ENCODE peak calls at places on chromosome 21, in ten cellular contexts. H is HCT116, L is small intestine, M is OCI-LY7, N is tibial artery, X is testis, C is transverse colon, U is heart left ventricle, O is cardiac muscle cell, Y is stomach. S is an unnamed sample. For H3K4me1, the result is how much of the 10 kb centered on the place peaks cover.

GRCh38 chr21:22575165-22575584 is 1577.0 kb downstream of the NCAM2 start:
- DNase-seq in H (no peak), L (no peak), M (peak), N (no peak), X (peak), C (no peak), U (no peak), O (peak), Y (no peak), S (no peak)

GRCh38 chr21:37139154-37139553 is 66.1 kb downstream of the TTC3 start:
- DNase-seq in H (no peak), L (no peak), M (no peak), N (no peak), X (no peak), C (no peak), U (no peak), O (no peak), Y (no peak), S (no peak)

GRCh38 chr21:39610705-39611104 is 2.0 kb upstream of the B3GALT5 start:
- DNase-seq in H (no peak), L (no peak), M (no peak), N (no peak), X (no peak), C (no peak), U (no peak), O (no peak), Y (no peak), S (no peak)

GRCh38 chr21:44735821-44736220 is 24.4 kb upstream of the TSPEAR start:
- DNase-seq in H (no peak), L (no peak), M (no peak), N (no peak), X (no peak), C (no peak), U (no peak), O (no peak), Y (no peak), S (no peak)

GRCh38 chr21:34887729-34888568 is 161.2 kb downstream of the RUNX1 start:
- DNase-seq in H (no peak), L (peak), M (peak), N (peak), X (peak), C (peak), U (peak), O (peak), Y (peak), S (peak)

GRCh38 chr21:20741445-20741844 is 256.8 kb upstream of the NCAM2 start:
- DNase-seq in H (no peak), L (no peak), M (no peak), N (no peak), X (no peak), C (no peak), U (no peak), O (no peak), Y (no peak), S (no peak)

GRCh38 chr21:38631171-38631570 is 132.9 kb upstream of the ERG start:
- DNase-seq in H (no peak), L (no peak), M (no peak), N (no peak), X (no peak), C (no peak), U (no peak), O (no peak), Y (no peak), S (no peak)

GRCh38 chr21:31580866-31581276 is 78.6 kb upstream of the SOD1 start:
- DNase-seq in H (peak), L (peak), M (peak), N (peak), X (peak), C (peak), U (peak), O (peak), Y (peak), S (peak)

GRCh38 chr21:40054403-40054802 is 187.2 kb downstream of the PCP4 start:
- DNase-seq in H (no peak), L (peak), M (no peak), N (peak), X (no peak), C (peak), U (no peak), O (no peak), Y (peak), S (no peak)

GRCh38 chr21:28220670-28221069 is 772.0 kb downstream of the LTN1 start:
- DNase-seq in H (no peak), L (no peak), M (no peak), N (no peak), X (no peak), C (no peak), U (no peak), O (no peak), Y (no peak), S (no peak)

GRCh38 chr21:28857720-28858119 is 135.0 kb downstream of the LTN1 start:
- DNase-seq in H (no peak), L (no peak), M (no peak), N (no peak), X (no peak), C (no peak), U (no peak), O (no peak), Y (no peak), S (no peak)

GRCh38 chr21:42524341-42525227 is 10.9 kb downstream of the SLC37A1 start:
- DNase-seq in H (no peak), L (peak), M (peak), N (peak), X (peak), C (peak), U (peak), O (peak), Y (peak), S (peak)

GRCh38 chr21:29315155-29315749 is 16.5 kb downstream of the BACH1 start:
- DNase-seq in H (no peak), L (no peak), M (no peak), N (no peak), X (no peak), C (no peak), U (no peak), O (no peak), Y (no peak), S (no peak)

GRCh38 chr21:37374026-37374425 is 7.5 kb downstream of the DYRK1A start:
- DNase-seq in H (no peak), L (peak), M (no peak), N (no peak), X (no peak), C (no peak), U (no peak), O (no peak), Y (no peak), S (peak)

GRCh38 chr21:32353002-32353711 is 39.7 kb downstream of the URB1 start:
- DNase-seq in H (no peak), L (no peak), M (no peak), N (no peak), X (no peak), C (no peak), U (no peak), O (no peak), Y (no peak), S (no peak)

GRCh38 chr21:29626787-29627470 is 312.9 kb downstream of the GRIK1 start:
- DNase-seq in H (no peak), L (no peak), M (no peak), N (no peak), X (no peak), C (no peak), U (no peak), O (no peak), Y (no peak), S (no peak)

GRCh38 chr21:38165466-38166213 is 91.2 kb upstream of the KCNJ15 start:
- DNase-seq in H (no peak), L (no peak), M (no peak), N (no peak), X (no peak), C (no peak), U (no peak), O (no peak), Y (no peak), S (no peak)

GRCh38 chr21:17731554-17731953 is 87.6 kb downstream of the C21orf91 start:
- DNase-seq in H (no peak), L (no peak), M (no peak), N (no peak), X (no peak), C (no peak), U (no peak), O (no peak), Y (no peak), S (no peak)

GRCh38 chr21:17506936-17507335 is 5.9 kb upstream of the CXADR start:
- DNase-seq in H (no peak), L (peak), M (no peak), N (no peak), X (no peak), C (peak), U (no peak), O (no peak), Y (peak), S (no peak)

GRCh38 chr21:9008636-9009035 is 1512.7 kb upstream of the TPTE start:
- DNase-seq in H (no peak), L (no peak), M (no peak), N (no peak), X (no peak), C (no peak), U (no peak), O (no peak), Y (no peak), S (no peak)

GRCh38 chr21:31837613-31838390 is 35.0 kb upstream of the HUNK start:
- DNase-seq in H (no peak), L (no peak), M (peak), N (no peak), X (no peak), C (no peak), U (no peak), O (no peak), Y (no peak), S (no peak)

GRCh38 chr21:42562258-42562657 is 48.6 kb downstream of the SLC37A1 start:
- DNase-seq in H (no peak), L (peak), M (peak), N (no peak), X (no peak), C (peak), U (no peak), O (no peak), Y (no peak), S (no peak)

GRCh38 chr21:34959607-34960006 is 89.5 kb downstream of the RUNX1 start:
- DNase-seq in H (no peak), L (no peak), M (no peak), N (no peak), X (no peak), C (no peak), U (no peak), O (no peak), Y (no peak), S (no peak)

GRCh38 chr21:32015740-32016139 is 142.9 kb downstream of the HUNK start:
- DNase-seq in H (no peak), L (no peak), M (no peak), N (no peak), X (no peak), C (no peak), U (no peak), O (no peak), Y (no peak), S (no peak)

GRCh38 chr21:26365849-26366248 is 195.3 kb upstream of the APP start:
- DNase-seq in H (no peak), L (no peak), M (no peak), N (no peak), X (no peak), C (no peak), U (no peak), O (no peak), Y (no peak), S (no peak)

GRCh38 chr21:29186246-29186645 is 55.8 kb downstream of the MAP3K7CL start:
- DNase-seq in H (no peak), L (no peak), M (no peak), N (no peak), X (no peak), C (no peak), U (no peak), O (no peak), Y (no peak), S (no peak)

GRCh38 chr21:34509151-34509550 is 2.9 kb downstream of the KCNE1 start:
- DNase-seq in H (no peak), L (peak), M (no peak), N (no peak), X (no peak), C (no peak), U (no peak), O (no peak), Y (no peak), S (no peak)

GRCh38 chr21:27298465-27298864 is 331.6 kb upstream of the ADAMTS5 start:
- DNase-seq in H (no peak), L (no peak), M (no peak), N (no peak), X (peak), C (no peak), U (no peak), O (no peak), Y (no peak), S (no peak)

DNA sequence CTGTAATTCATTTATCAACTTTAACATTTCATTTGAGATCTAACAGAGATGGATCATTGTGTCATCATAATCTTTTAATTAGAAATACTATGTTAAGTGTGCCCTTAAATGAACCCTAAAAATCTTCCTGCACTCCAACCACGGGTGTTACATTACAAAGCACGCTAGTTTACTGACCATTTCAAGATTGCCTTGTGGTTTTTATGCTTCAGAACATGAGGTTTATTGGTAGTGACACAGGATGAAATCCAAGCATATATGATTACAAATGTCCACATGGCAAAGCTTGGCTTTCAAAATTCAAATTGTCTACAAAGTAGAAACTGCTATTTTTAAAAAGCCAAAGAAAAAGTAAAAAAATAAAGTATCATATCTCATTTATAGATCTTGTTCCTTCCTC is 190.4 kb upstream of the USP25 start:
- DNase-seq in H (no peak), L (no peak), M (no peak), N (no peak), X (no peak), C (no peak), U (no peak), O (no peak), Y (no peak), S (no peak)
- H3K4me1 ChIP-seq in H (under half), L (under half), M (under half), N (under half), X (under half), C (under half), U (under half), O (under half), Y (under half), S (under half)

DNA sequence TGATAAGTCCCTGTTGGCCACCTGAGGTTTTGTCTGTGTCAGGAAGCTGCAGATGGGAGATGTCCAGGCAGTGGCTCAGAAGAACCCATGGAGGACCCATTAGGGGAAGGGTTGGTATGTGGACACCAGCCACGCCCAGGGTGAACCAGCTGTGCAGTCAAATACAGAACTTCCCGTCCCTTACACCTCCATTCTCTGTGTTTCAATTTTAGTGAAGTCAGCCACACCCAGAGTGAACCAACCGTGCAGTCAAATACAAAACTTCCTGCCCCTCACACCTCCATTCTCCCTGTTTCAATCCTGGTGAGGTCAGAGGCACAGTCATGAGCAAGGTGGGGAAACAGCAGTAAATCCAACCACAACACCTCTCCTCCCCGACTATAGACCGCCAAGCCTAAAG is 27.4 kb downstream of the BACE2 start:
- DNase-seq in H (no peak), L (no peak), M (no peak), N (no peak), X (no peak), C (no peak), U (no peak), O (no peak), Y (no peak), S (no peak)
- H3K27ac ChIP-seq in H (no peak), L (no peak), M (no peak), N (no peak), X (no peak), C (no peak), U (no peak), O (no peak), Y (no peak), S (no peak)

GRCh38 chr21:16086121-16086520 is 356.3 kb downstream of the USP25 start:
- DNase-seq in H (no peak), L (no peak), M (no peak), N (no peak), X (no peak), C (no peak), U (no peak), O (no peak), Y (no peak), S (no peak)

GRCh38 chr21:16087523-16087922 is 357.7 kb downstream of the USP25 start:
- DNase-seq in H (no peak), L (no peak), M (no peak), N (no peak), X (no peak), C (no peak), U (no peak), O (no peak), Y (no peak), S (no peak)

GRCh38 chr21:16084776-16085364 is 355.1 kb downstream of the USP25 start:
- DNase-seq in H (no peak), L (no peak), M (no peak), N (peak), X (peak), C (no peak), U (peak), O (no peak), Y (no peak), S (no peak)

GRCh38 chr21:16086936-16087335 is 357.2 kb downstream of the USP25 start:
- DNase-seq in H (no peak), L (no peak), M (no peak), N (no peak), X (no peak), C (no peak), U (no peak), O (peak), Y (no peak), S (no peak)

DNA sequence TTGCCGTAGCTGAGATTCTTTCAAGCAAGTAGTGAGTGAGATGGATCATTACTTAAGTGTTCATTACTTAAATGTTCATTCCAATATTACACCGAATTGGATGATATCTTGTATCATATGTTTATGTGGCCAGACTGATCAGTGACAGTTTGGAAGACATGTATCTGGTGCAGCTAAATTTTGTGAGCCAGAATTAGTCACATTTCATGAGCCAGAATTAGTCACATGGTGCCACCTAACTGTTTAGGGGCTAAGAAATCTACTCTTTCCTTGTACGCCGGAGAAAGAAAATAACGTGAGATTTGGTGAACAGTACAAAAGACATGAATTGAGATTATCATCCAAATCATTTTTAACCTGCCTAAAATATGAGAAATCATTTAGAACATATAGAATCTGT is 355.7 kb downstream of the USP25 start:
- DNase-seq in H (no peak), L (no peak), M (no peak), N (no peak), X (no peak), C (no peak), U (no peak), O (no peak), Y (no peak), S (no peak)
- H3K4me3 ChIP-seq in H (no peak), L (no peak), M (no peak), N (no peak), X (no peak), C (no peak), U (no peak), O (no peak), Y (no peak), S (no peak)

DNA sequence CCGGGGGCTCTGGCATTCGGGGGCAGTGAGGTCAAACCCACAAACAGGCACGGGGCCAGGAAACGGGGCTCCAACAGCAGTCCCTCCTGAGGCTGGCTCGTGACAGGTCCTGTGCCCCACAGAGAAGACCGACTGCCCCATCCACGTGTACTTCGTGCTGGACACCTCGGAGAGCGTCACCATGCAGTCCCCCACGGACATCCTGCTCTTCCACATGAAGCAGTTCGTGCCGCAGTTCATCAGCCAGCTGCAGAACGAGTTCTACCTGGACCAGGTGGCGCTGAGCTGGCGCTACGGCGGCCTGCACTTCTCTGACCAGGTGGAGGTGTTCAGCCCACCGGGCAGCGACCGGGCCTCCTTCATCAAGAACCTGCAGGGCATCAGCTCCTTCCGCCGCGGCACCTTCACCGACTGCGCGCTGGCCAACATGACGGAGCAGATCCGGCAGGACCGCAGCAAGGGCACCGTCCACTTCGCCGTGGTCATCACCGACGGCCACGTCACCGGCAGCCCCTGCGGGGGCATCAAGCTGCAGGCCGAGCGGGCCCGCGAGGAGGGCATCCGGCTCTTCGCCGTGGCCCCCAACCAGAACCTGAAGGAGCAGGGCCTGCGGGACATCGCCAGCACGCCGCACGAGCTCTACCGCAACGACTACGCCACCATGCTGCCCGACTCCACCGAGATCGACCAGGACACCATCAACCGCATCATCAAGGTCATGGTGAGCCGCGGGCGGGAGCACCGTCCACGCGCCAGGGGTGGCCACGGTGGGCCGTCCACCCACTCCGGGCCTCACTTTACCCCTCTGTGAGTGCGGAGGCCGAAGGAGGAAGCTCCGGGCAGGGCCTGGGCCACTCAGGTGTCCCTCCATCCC is 14.2 kb downstream of the COL6A2 start:
- DNase-seq in H (no peak), L (no peak), M (no peak), N (peak), X (peak), C (peak), U (peak), O (no peak), Y (peak), S (no peak)
- H3K4me1 ChIP-seq in H (under half), L (under half), M (under half), N (under half), X (under half), C (under half), U (under half), O (under half), Y (under half), S (under half)

DNA sequence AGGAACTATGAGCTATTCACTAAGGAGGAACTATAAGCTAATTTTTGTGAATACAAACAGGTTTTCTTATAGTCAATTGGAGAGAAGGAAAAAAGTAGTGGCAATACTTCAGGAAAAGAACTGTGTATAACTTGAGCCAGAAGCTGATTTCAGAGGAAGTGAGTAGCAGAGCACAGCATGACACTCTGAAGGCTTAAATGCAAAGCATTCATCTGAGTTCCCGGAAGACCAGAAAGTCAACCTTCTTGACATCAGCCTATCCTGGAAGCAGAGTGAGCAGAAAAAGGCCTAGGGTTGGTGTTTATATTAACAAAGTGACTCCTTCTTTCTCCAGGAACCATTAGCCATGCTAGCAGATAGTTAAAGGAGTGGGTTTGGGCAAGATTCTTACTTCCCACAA is 545.2 kb downstream of the MRPL39 start:
- DNase-seq in H (no peak), L (no peak), M (no peak), N (no peak), X (no peak), C (no peak), U (no peak), O (no peak), Y (no peak), S (no peak)
- H3K27ac ChIP-seq in H (no peak), L (no peak), M (no peak), N (no peak), X (no peak), C (no peak), U (no peak), O (no peak), Y (no peak), S (no peak)

GRCh38 chr21:36109868-36110267 is 25.0 kb upstream of the CBR3 start:
- DNase-seq in H (no peak), L (no peak), M (no peak), N (no peak), X (no peak), C (no peak), U (no peak), O (no peak), Y (no peak), S (no peak)

GRCh38 chr21:36105327-36105842 is 29.5 kb upstream of the CBR3 start:
- DNase-seq in H (no peak), L (no peak), M (no peak), N (no peak), X (no peak), C (no peak), U (no peak), O (no peak), Y (no peak), S (no peak)

GRCh38 chr21:36103434-36103833 is 31.4 kb upstream of the CBR3 start:
- DNase-seq in H (no peak), L (no peak), M (no peak), N (no peak), X (no peak), C (no peak), U (no peak), O (no peak), Y (no peak), S (no peak)

GRCh38 chr21:36100971-36101641 is 31.3 kb downstream of the CBR1 start:
- DNase-seq in H (no peak), L (peak), M (no peak), N (no peak), X (no peak), C (no peak), U (no peak), O (no peak), Y (no peak), S (no peak)

GRCh38 chr21:36104306-36105300 is 30.3 kb upstream of the CBR3 start:
- DNase-seq in H (peak), L (peak), M (no peak), N (peak), X (peak), C (peak), U (peak), O (peak), Y (peak), S (peak)
- H3K4me3 ChIP-seq in H (no peak), L (no peak), M (no peak), N (no peak), X (peak), C (no peak), U (no peak), O (peak), Y (peak), S (peak)

S was measured in SJSA1.